ENCODE peak calls at places on chromosomes 3 and 15, in five cellular contexts. W is mesendoderm; B is cardiac fibroblast; L is stimulated activated effector memory CD8-positive, alpha-beta T cell treated with anti-CD3 and anti-CD28 coated beads, Interleukin-12 subunit alpha, Interleukin-12 subunit beta, amount 100 ng/mL, for 72 hours; G is HuH-7. Y is an unnamed sample.

GRCh38 chr15:20340331-20340811 is 201.2 kb downstream of the GOLGA6L6 start:
- DNase-seq in W (no peak), B (peak), L (peak), G (no peak), Y (peak)

GRCh38 chr3:153284282-153284938 is 122.4 kb downstream of the RAP2B start:
- DNase-seq in W (peak), B (peak), L (no peak), G (no peak), Y (no peak)

GRCh38 chr3:41598804-41599481 is 363.0 kb downstream of the ULK4 start:
- DNase-seq in W (no peak), B (peak), L (no peak), G (no peak), Y (no peak)

GRCh38 chr15:25730918-25731317 is 132.2 kb downstream of the ATP10A start:
- DNase-seq in W (no peak), B (no peak), L (peak), G (no peak), Y (no peak)

GRCh38 chr15:31262901-31263671 is 63.5 kb upstream of the KLF13 start:
- DNase-seq in W (no peak), B (peak), L (no peak), G (no peak), Y (peak)

GRCh38 chr15:67165653-67166260 is 88.7 kb downstream of the AAGAB start:
- DNase-seq in W (peak), B (peak), L (no peak), G (no peak), Y (no peak)

GRCh38 chr3:112199622-112200316 is 66.7 kb upstream of the GCSAM start:
- DNase-seq in W (no peak), B (no peak), L (no peak), G (no peak), Y (no peak)

GRCh38 chr15:45254405-45255293 is 2.6 kb downstream of the SLC28A2 start:
- DNase-seq in W (no peak), B (no peak), L (no peak), G (no peak), Y (no peak)

GRCh38 chr3:65170357-65171090 is 482.7 kb upstream of the ADAMTS9 start:
- DNase-seq in W (peak), B (peak), L (no peak), G (peak), Y (no peak)

GRCh38 chr3:111282024-111282423 is 210.4 kb downstream of the NECTIN3 start:
- DNase-seq in W (no peak), B (no peak), L (no peak), G (no peak), Y (no peak)

GRCh38 chr15:45050587-45050986 is 27.6 kb downstream of the SORD start:
- DNase-seq in W (no peak), B (no peak), L (no peak), G (no peak), Y (no peak)

GRCh38 chr3:142448424-142448823 is 587 bp upstream of the XRN1 start:
- DNase-seq in W (no peak), B (no peak), L (no peak), G (no peak), Y (no peak)

GRCh38 chr3:20256144-20256543 is 70.1 kb upstream of the SGO1 start:
- DNase-seq in W (no peak), B (peak), L (no peak), G (no peak), Y (no peak)

GRCh38 chr15:56042982-56043980 is 49.9 kb upstream of the NEDD4 start:
- DNase-seq in W (no peak), B (no peak), L (peak), G (no peak), Y (peak)

GRCh38 chr3:197749315-197749600 is 425 bp upstream of the FYTTD1 start:
- DNase-seq in W (peak), B (peak), L (no peak), G (peak), Y (no peak)

GRCh38 chr15:75043509-75044257 is 20.3 kb downstream of the PPCDC start:
- DNase-seq in W (no peak), B (peak), L (no peak), G (peak), Y (peak)

Y was measured in natural killer cell treated with Interleukin-12 subunit alpha and Interleukin-12 subunit beta and Interleukin-15 and Interleukin-18, amount 100 ng/mL, for 72 hours.